ENCODE peak calls at places on chromosome 22, in five cellular contexts. J, I, D, L and X are unnamed samples.
A peak's percentile ranks its signal among the peaks of the same experiment; 100 is the strongest.

GRCh38 chr22:46149493-46149997 is 781 bp upstream of the PPARA start:
- DNase-seq in J (peak; percentile 90), I (peak; percentile 83), D (peak; percentile 53), L (no peak), X (no peak)

GRCh38 chr22:49400136-49400865 is 427.4 kb downstream of the BRD1 start:
- DNase-seq in J (peak; percentile 76), I (no peak), D (no peak), L (no peak), X (peak; percentile 18)

GRCh38 chr22:32482708-32483107 is 8.1 kb downstream of the FBXO7 start:
- DNase-seq in J (no peak), I (no peak), D (no peak), L (no peak), X (no peak)

GRCh38 chr22:37032134-37032534 is 12.6 kb downstream of the MPST start:
- DNase-seq in J (no peak), I (no peak), D (no peak), L (no peak), X (no peak)

GRCh38 chr22:46052801-46053562 is 76.0 kb upstream of the WNT7B start:
- DNase-seq in J (no peak), I (peak; percentile 79), D (peak; percentile 55), L (no peak), X (peak; percentile 76)

GRCh38 chr22:30201970-30202369 is 44.6 kb downstream of the LIF start:
- DNase-seq in J (no peak), I (no peak), D (no peak), L (no peak), X (no peak)

GRCh38 chr22:29190915-29191314 is 14.8 kb upstream of the EMID1 start:
- DNase-seq in J (no peak), I (no peak), D (no peak), L (no peak), X (no peak)

GRCh38 chr22:49188091-49188490 is 639.6 kb downstream of the BRD1 start:
- DNase-seq in J (no peak), I (no peak), D (no peak), L (no peak), X (no peak)

GRCh38 chr22:37518509-37519267 is 527 bp downstream of the CARD10 start:
- DNase-seq in J (no peak), I (no peak), D (no peak), L (no peak), X (peak; percentile 77)

GRCh38 chr22:37240240-37240940 is 3.7 kb downstream of the RAC2 start:
- DNase-seq in J (no peak), I (no peak), D (no peak), L (no peak), X (no peak)

GRCh38 chr22:41481131-41481830 is 12.4 kb downstream of the ACO2 start:
- DNase-seq in J (no peak), I (no peak), D (peak; percentile 43), L (no peak), X (no peak)

GRCh38 chr22:40196628-40197027 is 18.9 kb downstream of the TNRC6B start:
- DNase-seq in J (no peak), I (no peak), D (peak; percentile 80), L (peak; percentile 29), X (peak; percentile 15)

GRCh38 chr22:39381009-39381755 is 18.4 kb upstream of the TAB1 start:
- DNase-seq in J (no peak), I (no peak), D (no peak), L (no peak), X (no peak)

GRCh38 chr22:31106651-31107205 is 640 bp downstream of the SELENOM start:
- DNase-seq in J (no peak), I (no peak), D (peak; percentile 65), L (no peak), X (no peak)

GRCh38 chr22:47030143-47030641 is 267.7 kb downstream of the TBC1D22A start:
- DNase-seq in J (no peak), I (no peak), D (peak; percentile 74), L (no peak), X (no peak)

GRCh38 chr22:41657709-41658108 is 31.0 kb downstream of the SNU13 start:
- DNase-seq in J (no peak), I (no peak), D (no peak), L (no peak), X (no peak)

GRCh38 chr22:29369460-29369859 is 18.9 kb downstream of the AP1B1 start:
- DNase-seq in J (no peak), I (peak; percentile 80), D (peak; percentile 54), L (no peak), X (peak; percentile 74)

GRCh38 chr22:49548356-49549202 is 279.1 kb downstream of the BRD1 start:
- DNase-seq in J (no peak), I (peak; percentile 32), D (no peak), L (no peak), X (peak; percentile 38)

GRCh38 chr22:45034156-45034555 is 24.4 kb upstream of the PHF21B start:
- DNase-seq in J (no peak), I (no peak), D (no peak), L (no peak), X (no peak)
- TF ChIP-seq POLR2A in J (no peak), I (no peak), D (no peak), L (no peak), X (no peak)

GRCh38 chr22:24146190-24146616 is 35.1 kb upstream of the SUSD2 start:
- DNase-seq in J (no peak), I (no peak), D (peak; percentile 66), L (peak; percentile 53), X (no peak)
- TF ChIP-seq POLR2A in J (no peak), I (no peak), D (no peak), L (no peak), X (no peak)

DNA sequence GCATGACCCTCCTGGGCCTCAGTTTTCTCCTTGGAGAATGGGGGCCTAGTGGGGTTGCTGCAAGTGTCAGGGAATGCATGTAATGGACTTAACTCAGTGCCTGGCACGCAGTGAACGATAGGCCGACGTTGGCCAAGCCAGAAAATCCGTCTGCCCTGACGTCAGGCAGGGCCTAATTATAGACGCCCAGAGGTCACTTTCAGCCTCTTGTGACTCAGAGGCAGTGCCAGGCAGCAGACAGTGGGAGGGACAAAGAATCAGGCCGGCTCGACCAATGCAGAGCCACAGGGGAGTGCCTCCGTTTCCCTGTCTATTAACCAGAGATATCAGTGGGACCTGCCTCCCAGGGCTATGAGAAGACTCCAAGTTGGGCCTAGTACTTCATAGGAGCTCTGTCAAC is 115.0 kb downstream of the MN1 start:
- DNase-seq in J (no peak), I (peak; percentile 85), D (peak; percentile 31), L (no peak), X (peak; percentile 70)
- TF ChIP-seq POLR2A in J (no peak), I (peak; percentile 25), D (no peak), L (no peak), X (no peak)

DNA sequence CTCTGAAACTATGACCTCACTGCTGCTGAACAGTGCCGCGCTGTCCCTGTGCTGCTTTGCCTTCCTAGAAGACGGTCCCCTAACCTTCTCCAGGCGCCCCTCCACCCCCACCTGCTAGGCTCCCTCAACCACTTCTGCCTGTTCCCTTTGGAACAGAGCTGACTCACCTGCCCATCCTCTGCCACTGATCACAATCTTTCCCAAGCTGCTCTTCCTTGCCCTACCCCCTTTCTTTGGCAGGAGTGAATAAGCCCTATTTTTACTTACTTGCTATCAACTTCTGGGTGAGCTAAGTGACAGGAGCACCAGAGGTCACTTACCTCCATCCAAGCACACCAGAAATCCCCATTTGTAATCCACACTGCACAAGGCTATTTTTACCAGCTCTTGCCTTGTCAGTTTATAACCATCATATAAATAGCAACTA is 116.0 kb upstream of the BID start:
- DNase-seq in J (no peak), I (no peak), D (no peak), L (no peak), X (no peak)
- TF ChIP-seq POLR2A in J (no peak), I (no peak), D (no peak), L (no peak), X (no peak)

GRCh38 chr22:44683881-44684280 is 18.1 kb upstream of the PRR5 start:
- DNase-seq in J (no peak), I (no peak), D (no peak), L (no peak), X (no peak)
- TF ChIP-seq POLR2A in J (no peak), I (no peak), D (no peak), L (no peak), X (no peak)

DNA sequence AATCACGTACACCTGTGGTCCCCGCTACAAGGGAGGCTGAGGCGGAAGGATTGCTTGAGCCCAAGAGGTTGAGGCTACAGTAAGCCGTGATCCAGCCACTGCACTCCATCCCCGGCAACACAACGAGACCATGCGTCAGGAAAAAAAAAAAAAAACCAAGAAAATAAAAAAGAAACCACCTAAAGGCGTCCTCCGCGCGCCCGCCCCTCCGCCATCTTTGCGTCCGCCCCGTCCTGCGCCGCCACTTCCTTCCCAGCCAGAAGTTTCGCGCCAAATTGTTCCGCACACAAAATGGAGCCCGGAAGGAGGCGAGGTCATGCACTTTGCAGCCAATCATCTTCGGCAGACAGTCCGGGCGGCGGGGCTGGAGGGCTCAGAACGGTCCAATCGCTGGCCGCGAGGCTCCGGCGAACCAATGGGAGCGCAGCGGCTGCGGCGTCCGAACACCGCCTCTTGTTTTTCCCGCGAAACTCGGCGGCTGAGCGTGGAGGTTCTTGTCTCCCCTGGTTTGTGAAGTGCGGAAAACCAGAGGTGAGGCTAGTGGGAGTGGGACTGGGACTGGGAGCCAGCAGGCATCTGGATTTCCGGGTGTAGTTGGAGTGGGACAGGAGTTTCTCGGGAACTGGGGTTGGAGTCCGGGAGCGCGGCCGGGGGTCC is at the start of gene MCM5:
- DNase-seq in J (peak; percentile 98), I (peak; percentile 98), D (peak; percentile 97), L (peak; percentile 99), X (peak; percentile 98)
- TF ChIP-seq POLR2A in J (no peak), I (no peak), D (no peak), L (peak; percentile 84), X (no peak)

GRCh38 chr22:19878461-19879247 is 24.0 kb upstream of the GNB1L start:
- DNase-seq in J (peak; percentile 72), I (peak; percentile 32), D (peak; percentile 10), L (no peak), X (peak; percentile 56)

GRCh38 chr22:19879248-19879575 is 24.5 kb upstream of the GNB1L start:
- DNase-seq in J (peak; percentile 69), I (peak; percentile 42), D (peak; percentile 8), L (no peak), X (peak; percentile 69)

GRCh38 chr22:19879651-19879995 is 24.9 kb upstream of the GNB1L start:
- DNase-seq in J (peak; percentile 62), I (peak; percentile 10), D (no peak), L (no peak), X (peak; percentile 56)

GRCh38 chr22:19880786-19881569 is 26.3 kb upstream of the GNB1L start:
- DNase-seq in J (no peak), I (peak; percentile 75), D (peak; percentile 51), L (no peak), X (peak; percentile 81)

DNA sequence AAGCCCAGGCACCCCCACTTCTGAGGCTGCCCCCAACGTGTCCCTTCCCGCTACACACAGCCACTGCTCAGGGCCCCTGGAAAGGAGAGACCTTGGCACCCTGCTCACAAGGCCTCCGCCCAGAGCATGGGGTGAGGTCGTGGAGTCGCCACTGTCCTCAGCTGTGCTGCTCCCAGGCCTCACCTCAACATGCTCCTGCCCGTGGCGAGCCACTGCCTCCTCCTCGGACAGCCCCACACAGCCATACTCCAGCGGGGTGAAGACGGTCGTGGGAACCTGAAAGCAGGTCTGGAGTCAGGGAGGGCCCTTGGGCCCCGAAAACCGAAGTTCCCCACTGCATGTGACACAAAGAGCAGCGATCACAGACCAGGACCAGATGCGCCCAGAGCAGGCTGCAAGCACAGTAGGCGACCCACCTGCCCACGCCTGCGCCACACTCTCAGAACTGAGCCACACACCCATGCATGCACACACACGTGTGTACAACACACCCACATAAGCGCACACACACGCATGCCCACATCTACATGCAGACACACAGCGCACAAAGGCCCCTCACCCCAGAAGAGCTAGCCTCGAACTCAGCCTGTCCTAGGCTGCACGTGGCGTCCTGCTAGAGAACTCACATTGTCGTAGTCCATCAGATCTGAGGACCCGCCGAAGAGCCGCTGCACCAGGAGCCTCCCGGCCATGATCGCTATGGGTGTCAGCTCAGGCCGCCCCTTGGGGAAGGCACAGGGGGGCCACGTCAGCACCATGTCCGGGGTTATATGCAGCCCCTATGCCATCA is 25.5 kb upstream of the GNB1L start:
- DNase-seq in J (peak; percentile 56), I (peak; percentile 55), D (peak; percentile 12), L (no peak), X (peak; percentile 46)
- TF ChIP-seq POLR2A in J (no peak), I (no peak), D (no peak), L (no peak), X (no peak)